ENCODE peak calls at places on chromosomes 11 and 22, in ten cellular contexts. Y is adrenal gland, K is CD14-positive monocyte, E is A549, C is tibial nerve, W is progenitor cell of endocrine pancreas, O is cardiac muscle cell, Z is pancreas, P is ovary, J is HFFc6. A is an unnamed sample.
A peak's percentile ranks its signal among the peaks of the same experiment; 100 is the strongest.

GRCh38 chr22:36409911-36410756 is 22.4 kb upstream of the MYH9 start:
- DNase-seq in K (peak; percentile 62), P (peak; percentile 95), W (peak; percentile 94), Z (peak; percentile 99), E (no peak), C (no peak), O (peak; percentile 83), J (no peak), Y (peak; percentile 96), A (peak; percentile 67)

GRCh38 chr11:62588966-62589637 is 2.2 kb downstream of the TUT1 start:
- DNase-seq in W (no peak), K (no peak), C (no peak), E (no peak), Y (peak; percentile 19), J (peak; percentile 30), Z (no peak), P (no peak), O (no peak), A (no peak)

GRCh38 chr11:62144641-62145255 is 20.9 kb downstream of the INCENP start:
- DNase-seq in J (no peak), O (no peak), Y (peak; percentile 13), W (no peak), Z (no peak), E (no peak), P (no peak), C (no peak), K (no peak), A (peak; percentile 14)

GRCh38 chr11:130671801-130672700 is 223.6 kb downstream of the ADAMTS15 start:
- DNase-seq in Y (peak; percentile 34), J (peak; percentile 94), K (no peak), W (no peak), C (peak; percentile 48), Z (no peak), P (no peak), O (peak; percentile 91), E (peak; percentile 13), A (no peak)

GRCh38 chr11:74687237-74688005 is 43.8 kb downstream of the CHRDL2 start:
- DNase-seq in O (peak; percentile 45), W (no peak), E (no peak), Z (no peak), J (peak; percentile 16), P (no peak), C (no peak), K (peak; percentile 5), Y (no peak), A (no peak)

GRCh38 chr22:43479962-43480361 is 68.1 kb downstream of the MPPED1 start:
- DNase-seq in Z (no peak), K (no peak), E (no peak), O (no peak), Y (no peak), W (no peak), P (no peak), J (no peak), C (no peak), A (no peak)

GRCh38 chr22:44746836-44747519 is 5.4 kb upstream of the ARHGAP8 start:
- DNase-seq in J (no peak), K (no peak), E (no peak), O (peak; percentile 9), P (no peak), Z (no peak), C (no peak), Y (peak; percentile 65), W (no peak), A (no peak)

GRCh38 chr22:39176067-39176621 is 23.7 kb upstream of the CBX7 start:
- DNase-seq in K (no peak), P (peak; percentile 77), W (no peak), E (peak; percentile 57), O (peak; percentile 88), Z (peak; percentile 88), C (peak; percentile 52), Y (peak; percentile 87), J (peak; percentile 69), A (no peak)

GRCh38 chr11:25794804-25795203 is 537.1 kb upstream of the ANO3 start:
- DNase-seq in W (no peak), Z (no peak), K (no peak), C (no peak), O (no peak), E (no peak), P (no peak), J (no peak), Y (no peak), A (no peak)

GRCh38 chr11:10109836-10110235 is 184.2 kb downstream of the SBF2 start:
- DNase-seq in P (no peak), C (no peak), Y (no peak), Z (no peak), K (no peak), J (peak; percentile 31), O (peak; percentile 92), W (no peak), E (no peak), A (no peak)

GRCh38 chr11:15852179-15852578 is 504.2 kb downstream of the SOX6 start:
- DNase-seq in E (peak; percentile 27), K (no peak), J (no peak), W (no peak), C (no peak), Y (no peak), O (no peak), Z (no peak), P (no peak), A (no peak)
- TF ChIP-seq CTCF in E (peak; percentile 43), K (peak; percentile 26), J (peak; percentile 59), W (peak; percentile 53), C (peak; percentile 22), Y (peak; percentile 19), O (peak; percentile 28), Z (no peak), P (no peak), A (no peak)

GRCh38 chr11:123742334-123742733 is 874 bp upstream of the ZNF202 start:
- DNase-seq in K (no peak), C (no peak), W (no peak), Y (no peak), O (peak; percentile 3), J (no peak), E (no peak), P (no peak), Z (no peak), A (no peak)

GRCh38 chr11:123740787-123741158 is 687 bp downstream of the ZNF202 start:
- DNase-seq in K (no peak), C (no peak), P (no peak), O (peak; percentile 2), E (no peak), J (no peak), Z (no peak), W (no peak), Y (peak; percentile 27), A (no peak)

GRCh38 chr11:123738374-123738773 is 3.1 kb downstream of the ZNF202 start:
- DNase-seq in P (no peak), O (no peak), Y (no peak), C (no peak), Z (no peak), K (no peak), E (no peak), J (no peak), W (no peak), A (no peak)

GRCh38 chr11:123742778-123743177 is 1.3 kb upstream of the ZNF202 start:
- DNase-seq in J (no peak), K (no peak), Z (no peak), Y (no peak), E (no peak), C (no peak), P (no peak), O (no peak), W (no peak), A (no peak)

DNA sequence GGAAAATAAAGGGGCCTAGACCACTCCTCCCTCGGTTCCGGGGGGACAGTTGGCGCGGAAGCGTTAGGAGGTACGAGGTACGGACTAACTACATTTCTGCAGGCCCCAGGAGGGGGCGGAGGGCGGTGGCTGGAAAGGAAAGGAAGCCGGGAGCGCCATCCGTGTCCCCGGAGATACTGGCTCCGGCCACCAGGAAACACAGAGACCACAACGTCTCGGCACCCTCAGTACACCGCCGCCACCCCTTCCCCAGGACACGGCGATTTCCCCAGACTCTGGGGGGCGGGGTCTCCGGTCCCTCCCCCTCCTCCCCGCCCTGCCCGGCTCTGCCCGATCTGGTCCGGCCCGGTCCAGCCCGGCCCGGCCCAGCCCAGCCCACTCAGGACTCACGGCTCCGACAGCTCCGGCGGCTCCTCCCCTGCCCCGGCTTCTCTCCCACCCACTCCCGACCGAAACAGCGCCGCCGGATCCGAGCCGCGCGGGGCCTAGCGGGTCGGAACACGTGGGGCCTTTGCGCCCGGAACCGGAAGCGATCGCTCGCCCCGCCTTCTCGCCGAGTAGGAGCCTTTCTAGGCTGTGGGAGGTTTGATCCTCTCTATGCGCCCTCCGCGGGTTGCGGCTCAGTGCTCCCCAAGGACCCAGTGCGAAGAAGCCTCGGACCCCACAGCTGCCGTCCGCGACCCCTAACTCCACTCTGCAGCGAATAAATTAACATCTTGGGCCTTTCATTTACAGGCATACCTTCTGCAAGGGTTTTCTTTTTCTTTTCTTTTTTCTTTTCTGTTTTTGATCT is at the start of gene ZNF202:
- DNase-seq in O (peak; percentile 93), Y (peak; percentile 93), J (peak; percentile 85), P (peak; percentile 86), Z (peak; percentile 95), C (peak; percentile 82), E (peak; percentile 89), K (peak; percentile 86), W (peak; percentile 74), A (peak; percentile 85)
- TF ChIP-seq CTCF in O (no peak), Y (peak; percentile 22), J (peak; percentile 62), P (no peak), Z (no peak), C (no peak), E (no peak), K (peak; percentile 18), W (peak; percentile 56), A (no peak)

GRCh38 chr22:37499789-37500188 is 13.6 kb upstream of the MFNG start:
- DNase-seq in C (no peak), Z (peak; percentile 68), Y (no peak), K (no peak), J (no peak), E (no peak), P (no peak), W (no peak), O (no peak), A (no peak)

GRCh38 chr22:37496651-37497599 is 10.7 kb upstream of the MFNG start:
- DNase-seq in Z (peak; percentile 48), W (no peak), O (peak; percentile 91), P (no peak), K (no peak), C (no peak), Y (no peak), E (peak; percentile 49), J (peak; percentile 93), A (no peak)

GRCh38 chr22:37500745-37501144 is 14.6 kb upstream of the MFNG start:
- DNase-seq in K (no peak), O (no peak), Z (no peak), C (no peak), W (no peak), Y (no peak), P (no peak), E (no peak), J (no peak), A (no peak)

GRCh38 chr22:37499006-37499707 is 13.0 kb upstream of the MFNG start:
- DNase-seq in J (no peak), O (no peak), Z (no peak), C (no peak), K (no peak), E (no peak), Y (no peak), P (no peak), W (no peak), A (no peak)

GRCh38 chr22:37498289-37498909 is 12.2 kb upstream of the MFNG start:
- DNase-seq in Y (no peak), W (peak; percentile 73), P (no peak), K (no peak), J (no peak), Z (peak; percentile 85), E (peak; percentile 52), O (no peak), C (no peak), A (peak; percentile 52)
- TF ChIP-seq CTCF in Y (peak; percentile 34), W (peak; percentile 80), P (no peak), K (peak; percentile 71), J (peak; percentile 69), Z (peak; percentile 51), E (peak; percentile 30), O (peak; percentile 30), C (peak; percentile 21), A (peak; percentile 64)

GRCh38 chr22:50726643-50727340 is 11.2 kb upstream of the ACR start:
- DNase-seq in Y (no peak), W (no peak), P (no peak), J (no peak), Z (no peak), C (no peak), E (no peak), O (no peak), K (no peak), A (no peak)
- TF ChIP-seq CTCF in Y (no peak), W (no peak), P (no peak), J (no peak), Z (no peak), C (no peak), E (no peak), O (no peak), K (no peak), A (no peak)

A was measured in natural killer cell.